ENCODE peak calls at places on chromosomes 13 and 19, in six cellular contexts. P is HepG2, H is K562, J is H1, Y is GM12878, K is SK-N-SH. Z is an unnamed sample.
A peak's percentile ranks its signal among the peaks of the same experiment; 100 is the strongest.

GRCh38 chr19:14073925-14074838 is 1.6 kb downstream of the MISP3 start:
- DNase-seq in P (no peak), H (peak; percentile 38), J (no peak), Y (no peak), K (peak; percentile 67), Z (no peak)

GRCh38 chr19:3119071-3119781 is 16.6 kb upstream of the GNA15 start:
- DNase-seq in P (no peak), H (no peak), J (no peak), Y (no peak), K (no peak), Z (no peak)

GRCh38 chr19:54684537-54684936 is 21.8 kb downstream of the LILRB4 start:
- DNase-seq in P (peak; percentile 49), H (peak; percentile 50), J (no peak), Y (no peak), K (no peak), Z (no peak)

GRCh38 chr19:7980168-7980567 is 25.3 kb downstream of the ELAVL1 start:
- DNase-seq in P (no peak), H (no peak), J (no peak), Y (no peak), K (no peak), Z (no peak)

GRCh38 chr19:8615813-8616596 is 5.5 kb upstream of the ADAMTS10 start:
- DNase-seq in P (peak; percentile 62), H (peak; percentile 70), J (no peak), Y (no peak), K (peak; percentile 68), Z (peak; percentile 60)

GRCh38 chr13:24684600-24684998 is 4.4 kb downstream of the ATP12A start:
- DNase-seq in P (no peak), H (no peak), J (no peak), Y (no peak), K (no peak), Z (no peak)

GRCh38 chr19:17982430-17982829 is 15.5 kb downstream of the KCNN1 start:
- DNase-seq in P (no peak), H (no peak), J (no peak), Y (no peak), K (no peak), Z (no peak)

GRCh38 chr19:3868770-3869456 is at the start of gene ZFR2:
- DNase-seq in P (no peak), H (peak; percentile 74), J (no peak), Y (no peak), K (peak; percentile 86), Z (peak; percentile 36)

GRCh38 chr13:44107357-44108121 is 227.8 kb downstream of the LACC1 start:
- DNase-seq in P (peak; percentile 2), H (no peak), J (no peak), Y (no peak), K (no peak), Z (no peak)

GRCh38 chr19:6772028-6772865 is at the start of gene VAV1:
- DNase-seq in P (no peak), H (peak; percentile 75), J (no peak), Y (peak; percentile 64), K (peak; percentile 53), Z (no peak)

GRCh38 chr13:19606737-19607136 is 26.7 kb upstream of the MPHOSPH8 start:
- DNase-seq in P (no peak), H (no peak), J (no peak), Y (no peak), K (no peak), Z (no peak)

GRCh38 chr13:106446011-106446410 is 89.5 kb downstream of the EFNB2 start:
- DNase-seq in P (no peak), H (no peak), J (no peak), Y (no peak), K (no peak), Z (no peak)

GRCh38 chr13:26713341-26713740 is 47.2 kb downstream of the GPR12 start:
- DNase-seq in P (no peak), H (no peak), J (no peak), Y (no peak), K (no peak), Z (no peak)

GRCh38 chr19:44002566-44003460 is at the start of gene ZNF230:
- DNase-seq in P (peak; percentile 96), H (peak; percentile 89), J (peak; percentile 67), Y (peak; percentile 89), K (peak; percentile 81), Z (peak; percentile 92)
- TF ChIP-seq YY1 in P (peak; percentile 96), H (peak; percentile 97), J (peak; percentile 97), Y (peak; percentile 98), K (peak; percentile 94), Z (peak; percentile 93)

GRCh38 chr19:57667220-57667619 is 1.5 kb upstream of the ZSCAN4 start:
- DNase-seq in P (no peak), H (no peak), J (no peak), Y (no peak), K (no peak), Z (no peak)
- H3K9ac ChIP-seq in P (no peak overlapping the region), H (no peak overlapping the region), J (no peak overlapping the region), Y (no peak overlapping the region), K (no peak overlapping the region), Z (no peak overlapping the region)

GRCh38 chr19:49430678-49431329 is 5.6 kb downstream of the GFY start:
- DNase-seq in P (no peak), H (peak; percentile 57), J (no peak), Y (no peak), K (peak; percentile 68), Z (no peak)
- TF ChIP-seq CTCF in P (peak; percentile 74), H (peak; percentile 65), J (peak; percentile 55), Y (peak; percentile 36), K (peak; percentile 54), Z (no peak)

DNA sequence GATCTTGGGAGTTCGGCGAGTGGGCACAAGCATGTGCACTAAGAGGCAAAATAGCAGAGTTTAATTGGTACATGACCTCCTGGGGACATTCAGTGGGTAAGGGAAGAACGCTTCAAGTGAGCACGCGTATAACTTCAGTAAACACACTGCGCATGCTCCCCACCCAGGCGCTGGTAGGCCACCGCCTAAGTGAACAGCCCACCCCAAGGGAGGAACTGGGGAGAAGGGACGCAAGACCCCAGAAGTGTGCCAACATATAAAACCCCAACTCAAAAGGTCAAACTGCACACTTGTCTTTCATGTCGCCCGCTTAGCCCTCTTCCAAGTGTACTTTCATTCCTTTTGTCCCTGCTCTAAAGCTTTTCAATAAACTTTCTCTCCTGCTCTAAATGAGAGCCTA is 10.5 kb upstream of the NTN5 start:
- DNase-seq in P (no peak), H (no peak), J (no peak), Y (no peak), K (no peak), Z (no peak)
- TF ChIP-seq YY1 in P (no peak), H (no peak), J (no peak), Y (no peak), K (no peak), Z (no peak)

DNA sequence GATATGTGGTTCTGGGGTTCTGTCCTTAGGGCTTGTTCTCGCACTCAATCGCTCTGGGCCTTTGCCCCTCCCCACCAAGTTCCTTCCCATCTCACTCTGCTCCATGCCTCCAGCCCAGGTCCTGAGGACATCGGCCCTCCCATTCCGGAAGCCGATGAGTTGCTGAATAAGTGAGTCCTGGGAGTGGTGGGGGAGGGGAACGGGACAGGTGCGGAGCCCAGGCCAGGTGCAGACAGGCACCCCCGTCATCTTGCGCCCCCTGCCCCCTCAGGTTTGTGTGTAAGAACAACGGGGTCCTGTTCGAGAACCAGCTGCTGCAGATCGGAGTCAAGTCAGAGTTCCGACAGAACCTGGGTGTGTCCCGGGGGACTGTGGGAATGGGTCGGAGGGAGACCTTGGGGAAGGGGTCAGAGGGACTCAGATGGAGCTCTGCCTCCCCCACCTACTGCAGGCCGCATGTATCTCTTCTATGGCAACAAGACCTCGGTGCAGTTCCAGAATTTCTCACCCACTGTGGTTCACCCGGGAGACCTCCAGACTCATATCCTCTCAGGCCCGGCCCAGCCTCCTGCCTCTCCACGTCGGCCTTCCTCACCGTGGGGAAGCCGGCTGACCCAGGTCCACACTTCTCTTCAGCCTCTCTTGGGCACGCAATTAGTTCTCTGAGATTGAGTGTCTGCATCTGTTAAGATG is 10.1 kb downstream of the FUZ start:
- DNase-seq in P (no peak), H (no peak), J (no peak), Y (no peak), K (no peak), Z (no peak)
- H3K9ac ChIP-seq in P (no peak overlapping the region), H (peak overlapping the region; percentile 36), J (no peak overlapping the region), Y (no peak overlapping the region), K (no peak overlapping the region), Z (no peak overlapping the region)

GRCh38 chr19:51394045-51394836 is 3.9 kb upstream of the C19orf84 start:
- DNase-seq in P (peak; percentile 99), H (peak; percentile 93), J (peak; percentile 98), Y (peak; percentile 99), K (peak; percentile 92), Z (peak; percentile 100)
- TF ChIP-seq CTCF in P (no peak), H (no peak), J (no peak), Y (peak; percentile 29), K (peak; percentile 28), Z (no peak)

DNA sequence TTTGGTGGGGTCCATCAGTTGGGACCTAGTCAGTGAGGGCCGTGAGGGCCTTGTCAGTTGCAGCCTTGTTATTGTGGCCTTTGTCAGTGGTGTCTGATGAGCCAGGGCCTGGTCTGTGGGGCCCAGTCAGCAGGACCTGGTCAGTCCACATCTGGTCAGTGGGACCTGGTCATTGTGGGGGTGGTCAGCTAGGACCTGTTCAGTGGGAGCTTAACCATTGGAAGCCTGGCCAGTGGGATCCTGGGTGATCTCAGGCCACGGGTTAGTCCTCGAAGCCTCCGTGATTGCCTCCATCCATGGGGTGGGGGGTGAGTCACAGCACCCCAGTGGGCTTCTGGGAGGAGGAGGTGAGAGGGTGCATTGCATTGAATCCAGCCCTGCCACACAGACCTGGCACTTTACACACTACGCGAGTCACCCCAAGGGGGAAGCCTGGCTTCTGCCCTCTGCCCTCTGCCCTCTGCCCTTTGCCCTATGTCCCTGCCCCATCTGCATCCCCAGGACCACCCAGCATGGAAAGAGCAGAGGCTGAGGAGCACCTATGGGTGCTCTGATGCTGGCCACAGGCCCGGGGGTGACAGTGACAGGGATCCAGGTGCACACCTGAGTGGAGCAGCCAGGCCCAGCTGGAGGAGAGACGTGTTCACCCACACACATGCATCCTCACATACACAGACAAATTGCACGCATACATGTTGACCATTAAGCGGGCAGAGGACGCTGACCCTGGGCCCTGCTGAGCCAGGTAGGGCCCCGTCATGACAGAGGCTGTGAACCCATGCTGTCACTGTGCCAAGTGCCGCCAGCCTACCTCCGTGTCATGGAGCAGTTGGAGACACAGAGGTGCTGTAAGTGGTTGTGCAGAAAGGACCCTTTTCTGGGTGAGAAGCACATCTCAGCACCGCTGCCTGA is 59.8 kb upstream of the TPM4 start:
- DNase-seq in P (no peak), H (no peak), J (no peak), Y (no peak), K (peak; percentile 10), Z (no peak)
- TF ChIP-seq YY1 in P (no peak), H (no peak), J (no peak), Y (no peak), K (no peak), Z (no peak)

DNA sequence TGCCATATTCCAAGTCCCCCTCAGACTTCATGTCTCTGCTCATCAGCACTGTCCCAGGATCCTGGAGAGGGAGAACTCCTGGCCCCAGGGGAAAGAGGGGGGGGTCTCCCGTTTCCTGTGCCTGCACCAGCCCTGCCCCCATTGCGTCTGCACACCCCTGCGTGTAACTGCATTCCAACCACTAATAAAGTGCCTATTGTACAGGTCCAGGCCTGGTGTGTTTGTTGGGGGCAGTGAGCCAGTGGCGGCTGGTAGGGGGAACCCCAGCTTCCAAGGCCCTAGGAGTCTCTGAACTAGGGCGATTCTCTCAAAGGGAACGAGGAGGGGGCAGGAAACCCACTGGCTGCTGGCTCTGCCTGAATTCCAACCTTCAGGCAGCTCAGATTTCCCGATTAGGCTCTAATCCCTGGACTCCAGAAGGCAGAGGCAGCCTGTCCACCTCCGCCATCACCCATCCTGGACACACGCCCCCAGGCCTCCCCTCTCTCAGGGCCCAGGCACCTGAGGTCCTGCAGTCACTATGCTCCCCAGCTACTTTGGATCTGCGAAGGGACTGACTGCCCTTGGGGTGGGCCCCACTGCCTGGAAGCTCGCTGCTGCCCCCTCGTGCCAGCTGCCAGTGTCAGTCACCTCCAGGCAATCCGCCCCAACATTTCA is 9.7 kb upstream of the ILF3 start:
- DNase-seq in P (peak; percentile 74), H (peak; percentile 91), J (peak; percentile 68), Y (no peak), K (peak; percentile 93), Z (peak; percentile 35)
- H3K9ac ChIP-seq in P (peak overlapping the region; percentile 40), H (peak overlapping the region; percentile 26), J (no peak overlapping the region), Y (no peak overlapping the region), K (no peak overlapping the region), Z (no peak overlapping the region)

Z was measured in HCT116.